ENCODE peak calls at places on chromosomes 3 and 15, in eight cellular contexts. J, I, W, D, M, L, Q and N are unnamed samples.

GRCh38 chr3:77055841-77056341 is 16.0 kb downstream of the ROBO2 start:
- DNase-seq in J (no peak), I (no peak), W (no peak), D (no peak), M (no peak), L (no peak), Q (no peak), N (no peak)

GRCh38 chr3:101995371-101996046 is 146.2 kb downstream of the NFKBIZ start:
- DNase-seq in J (no peak), I (no peak), W (peak; percentile 64), D (no peak), M (no peak), L (no peak), Q (no peak), N (no peak)

GRCh38 chr3:177721864-177722370 is 524.6 kb upstream of the TBL1XR1 start:
- DNase-seq in J (no peak), I (no peak), W (no peak), D (no peak), M (no peak), L (no peak), Q (no peak), N (no peak)

GRCh38 chr15:60799885-60800728 is 321.2 kb upstream of the ICE2 start:
- DNase-seq in J (no peak), I (no peak), W (no peak), D (no peak), M (no peak), L (no peak), Q (no peak), N (no peak)

GRCh38 chr15:101446527-101447167 is 42.9 kb downstream of the PCSK6 start:
- DNase-seq in J (peak; percentile 29), I (no peak), W (no peak), D (peak; percentile 27), M (no peak), L (no peak), Q (no peak), N (no peak)

GRCh38 chr3:88462241-88462640 is 312.5 kb downstream of the C3orf38 start:
- DNase-seq in J (no peak), I (no peak), W (peak; percentile 0), D (no peak), M (no peak), L (no peak), Q (no peak), N (no peak)

GRCh38 chr15:68224108-68224507 is 5.4 kb downstream of the CLN6 start:
- DNase-seq in J (no peak), I (no peak), W (no peak), D (no peak), M (no peak), L (no peak), Q (no peak), N (no peak)

GRCh38 chr3:43523454-43524053 is 98.3 kb downstream of the ANO10 start:
- DNase-seq in J (no peak), I (no peak), W (no peak), D (no peak), M (no peak), L (no peak), Q (no peak), N (no peak)

GRCh38 chr3:66153961-66154923 is 66.6 kb upstream of the SLC25A26 start:
- DNase-seq in J (no peak), I (no peak), W (peak; percentile 52), D (no peak), M (no peak), L (no peak), Q (no peak), N (no peak)

GRCh38 chr3:106120334-106120733 is 251.5 kb upstream of the CBLB start:
- DNase-seq in J (no peak), I (no peak), W (peak; percentile 46), D (no peak), M (no peak), L (no peak), Q (no peak), N (no peak)

GRCh38 chr15:48595988-48596387 is 49.5 kb downstream of the FBN1 start:
- DNase-seq in J (no peak), I (no peak), W (no peak), D (no peak), M (no peak), L (no peak), Q (no peak), N (no peak)

GRCh38 chr3:123789760-123790159 is 94.4 kb downstream of the MYLK start:
- DNase-seq in J (no peak), I (no peak), W (no peak), D (no peak), M (no peak), L (no peak), Q (no peak), N (no peak)

GRCh38 chr15:26772588-26773484 is at the start of gene GABRB3:
- DNase-seq in J (peak; percentile 90), I (no peak), W (peak; percentile 55), D (no peak), M (peak; percentile 55), L (no peak), Q (no peak), N (no peak)
- H3K4me3 ChIP-seq in J (peak within 1 kb of the TSS; percentile 32), I (peak within 1 kb of the TSS; percentile 18), W (peak within 1 kb of the TSS; percentile 40), D (no peak within 1 kb of the TSS), M (peak within 1 kb of the TSS; percentile 40), L (peak within 1 kb of the TSS; percentile 41), Q (peak within 1 kb of the TSS; percentile 43), N (no peak within 1 kb of the TSS)

GRCh38 chr15:98801234-98801561 is 152.9 kb downstream of the IGF1R start:
- DNase-seq in J (no peak), I (no peak), W (no peak), D (no peak), M (no peak), L (no peak), Q (no peak), N (no peak)
- H3K4me1 ChIP-seq in J (peaks cover 17% of the 10 kb centered on the region), I (peaks cover 29% of the 10 kb centered on the region), W (peaks cover 25% of the 10 kb centered on the region), D (peaks cover 33% of the 10 kb centered on the region), M (peaks cover 47% of the 10 kb centered on the region), L (peaks cover 42% of the 10 kb centered on the region), Q (peaks cover 14% of the 10 kb centered on the region), N (peaks cover 29% of the 10 kb centered on the region)

GRCh38 chr15:38004218-38004848 is 69.9 kb downstream of the TMCO5A start:
- DNase-seq in J (no peak), I (no peak), W (no peak), D (no peak), M (no peak), L (no peak), Q (no peak), N (no peak)

GRCh38 chr15:38005949-38006800 is 71.7 kb downstream of the TMCO5A start:
- DNase-seq in J (no peak), I (no peak), W (no peak), D (no peak), M (no peak), L (no peak), Q (no peak), N (no peak)

GRCh38 chr15:38002883-38003477 is 68.5 kb downstream of the TMCO5A start:
- DNase-seq in J (no peak), I (no peak), W (peak; percentile 88), D (peak; percentile 71), M (peak; percentile 74), L (peak; percentile 51), Q (peak; percentile 71), N (peak; percentile 47)
- TF ChIP-seq CTCF in J (peak; percentile 80), I (peak; percentile 59), W (peak; percentile 81), D (peak; percentile 70), M (peak; percentile 71), L (peak; percentile 28), Q (peak; percentile 60), N (no peak)

GRCh38 chr15:52566889-52567288 is 1.9 kb downstream of the ARPP19 start:
- DNase-seq in J (no peak), I (no peak), W (no peak), D (no peak), M (no peak), L (no peak), Q (no peak), N (no peak)
- H3K4me3 ChIP-seq in J (peak overlapping the region; percentile 75), I (no peak overlapping the region), W (peak overlapping the region; percentile 46), D (peak overlapping the region; percentile 56), M (peak overlapping the region; percentile 82), L (peak overlapping the region; percentile 75), Q (peak overlapping the region; percentile 86), N (no peak overlapping the region)

DNA sequence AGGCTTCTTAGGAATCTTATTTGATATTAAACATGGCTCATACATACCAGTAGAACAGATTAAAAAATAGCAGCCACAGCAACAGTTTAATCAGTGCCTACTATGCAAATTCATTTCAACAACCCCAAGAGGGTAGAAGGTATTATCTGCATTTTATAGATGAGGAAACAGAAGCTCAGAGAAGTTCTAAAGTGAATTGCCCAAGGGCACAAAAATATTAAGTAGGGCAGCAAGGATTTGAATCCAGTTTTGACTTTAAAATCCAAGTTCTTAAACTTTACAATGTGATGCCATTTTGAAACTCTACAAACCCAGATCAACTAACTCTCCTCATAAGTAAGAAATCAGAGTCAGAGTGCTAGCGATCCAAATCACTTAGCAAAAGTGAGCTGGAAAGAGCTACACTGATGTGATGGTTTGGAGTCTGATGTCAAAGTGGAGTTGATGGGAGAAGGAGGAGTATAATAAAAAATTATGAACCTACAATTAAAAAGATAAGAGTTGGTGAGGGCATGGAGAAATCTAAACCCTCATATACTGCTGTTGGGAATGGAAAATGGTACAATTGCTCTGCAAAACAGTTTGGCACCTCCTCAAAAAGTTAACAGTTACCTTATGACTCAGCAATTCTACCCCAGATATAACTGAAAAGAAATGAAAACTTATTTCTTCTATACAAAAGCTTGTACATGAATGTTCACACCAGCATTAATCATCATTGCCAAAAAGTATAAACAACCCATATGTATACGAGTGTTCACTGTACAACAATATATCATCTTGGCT is 51.0 kb upstream of the PLXND1 start:
- DNase-seq in J (no peak), I (no peak), W (peak; percentile 47), D (no peak), M (no peak), L (no peak), Q (no peak), N (no peak)
- H3K4me1 ChIP-seq in J (peaks cover 13% of the 10 kb centered on the region), I (peaks cover 18% of the 10 kb centered on the region), W (no peaks in the 10 kb centered on the region), D (peaks cover 65% of the 10 kb centered on the region), M (peaks cover 11% of the 10 kb centered on the region), L (peaks cover 4% of the 10 kb centered on the region), Q (peaks cover 4% of the 10 kb centered on the region), N (no peaks in the 10 kb centered on the region)

DNA sequence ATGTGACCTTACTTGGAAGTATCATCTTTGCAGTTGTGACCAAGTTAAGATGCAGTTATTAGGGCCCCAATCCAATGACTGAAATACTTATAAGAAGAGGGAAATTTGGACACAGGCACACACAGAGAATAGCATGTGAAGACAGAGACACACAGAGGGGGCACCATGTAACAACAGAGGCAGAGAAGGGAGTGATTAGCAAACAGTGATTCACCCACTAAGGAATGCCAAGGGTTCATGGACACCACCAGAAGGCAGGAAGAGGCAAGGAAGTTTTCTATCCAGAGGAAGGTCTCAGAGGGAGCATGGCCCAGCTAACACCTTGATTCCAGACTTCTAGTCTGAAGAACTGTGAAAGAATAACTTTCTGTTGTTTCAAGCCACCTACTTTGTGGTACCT is 25.0 kb downstream of the SIDT1 start:
- DNase-seq in J (no peak), I (no peak), W (peak; percentile 54), D (peak; percentile 44), M (no peak), L (no peak), Q (no peak), N (no peak)
- TF ChIP-seq CTCF in J (no peak), I (no peak), W (peak; percentile 28), D (no peak), M (no peak), L (no peak), Q (no peak), N (no peak)

GRCh38 chr3:50119786-50120185 is 31.1 kb downstream of the RBM5 start:
- DNase-seq in J (peak; percentile 31), I (no peak), W (no peak), D (no peak), M (peak; percentile 31), L (no peak), Q (no peak), N (no peak)
- H3K4me3 ChIP-seq in J (no peak overlapping the region), I (no peak overlapping the region), W (no peak overlapping the region), D (no peak overlapping the region), M (no peak overlapping the region), L (no peak overlapping the region), Q (no peak overlapping the region), N (no peak overlapping the region)